ENCODE peak calls at places on chromosomes 2 and 18, in eight cellular contexts. B is stimulated activated naive CD4-positive, alpha-beta T cell; A is HTR-8/SVneo; E is EH; Y is EL; S is hypothalamus; R is Jurkat, Clone E6-1; G is KG1. O is an unnamed sample.

GRCh38 chr18:42105382-42105781 is 150.3 kb downstream of the PIK3C3 start:
- DNase-seq in B (no peak), A (no peak), E (no peak), Y (no peak), S (no peak), R (peak; percentile 33), G (no peak), O (no peak)

GRCh38 chr2:159362816-159363251 is 76.3 kb upstream of the WDSUB1 start:
- DNase-seq in B (no peak), A (no peak), E (peak; percentile 31), Y (peak; percentile 9), S (no peak), R (no peak), G (no peak), O (no peak)

GRCh38 chr2:88176352-88176952 is 6.3 kb downstream of the THNSL2 start:
- DNase-seq in B (no peak), A (no peak), E (no peak), Y (no peak), S (no peak), R (no peak), G (no peak), O (no peak)

GRCh38 chr18:52936931-52937330 is 596.9 kb downstream of the DCC start:
- DNase-seq in B (no peak), A (peak; percentile 0), E (no peak), Y (no peak), S (no peak), R (no peak), G (no peak), O (no peak)

GRCh38 chr2:47008381-47009280 is 93.0 kb upstream of the MCFD2 start:
- DNase-seq in B (no peak), A (no peak), E (peak; percentile 90), Y (peak; percentile 17), S (peak; percentile 46), R (no peak), G (no peak), O (peak; percentile 62)

GRCh38 chr2:84782717-84783442 is 98.0 kb downstream of the TRABD2A start:
- DNase-seq in B (no peak), A (no peak), E (peak; percentile 46), Y (peak; percentile 37), S (no peak), R (peak; percentile 50), G (no peak), O (no peak)

GRCh38 chr2:148560501-148560900 is 84.0 kb upstream of the EPC2 start:
- DNase-seq in B (no peak), A (no peak), E (peak; percentile 7), Y (peak; percentile 15), S (no peak), R (no peak), G (no peak), O (no peak)

GRCh38 chr2:30285758-30286157 is 54.4 kb downstream of the LBH start:
- DNase-seq in B (no peak), A (no peak), E (no peak), Y (no peak), S (no peak), R (no peak), G (no peak), O (no peak)

GRCh38 chr18:26540041-26540628 is 8.2 kb downstream of the KCTD1 start:
- DNase-seq in B (no peak), A (no peak), E (peak; percentile 80), Y (peak; percentile 72), S (no peak), R (no peak), G (no peak), O (peak; percentile 36)

GRCh38 chr18:31557446-31557845 is 34.2 kb upstream of the TTR start:
- DNase-seq in B (no peak), A (no peak), E (no peak), Y (no peak), S (no peak), R (no peak), G (no peak), O (no peak)

GRCh38 chr2:68163641-68164040 is 6.0 kb downstream of the PNO1 start:
- DNase-seq in B (no peak), A (no peak), E (no peak), Y (no peak), S (no peak), R (no peak), G (no peak), O (no peak)

GRCh38 chr2:11309706-11310105 is 34.7 kb downstream of the ROCK2 start:
- DNase-seq in B (no peak), A (no peak), E (no peak), Y (no peak), S (no peak), R (no peak), G (no peak), O (no peak)

GRCh38 chr18:22169889-22170420 is 566 bp downstream of the GATA6 start:
- DNase-seq in B (no peak), A (peak; percentile 24), E (no peak), Y (no peak), S (no peak), R (no peak), G (peak; percentile 41), O (peak; percentile 57)